ENCODE peak calls at places on chromosome 22, in ten cellular contexts. X is heart right ventricle; B is Caco-2; K is ovary; D is tibial nerve; P is stimulated activated CD4-positive, alpha-beta T cell treated with anti-CD3 and anti-CD28 coated beads, Interleukin-4, amount 100 ng/mL, for 48 hours; R is activated effector memory CD4-positive, alpha-beta T cell treated with anti-CD3 and anti-CD28 coated beads, Interleukin-2, amount 50 U/mL, for 16 hours; T is fibroblast of gingiva; Y is dorsolateral prefrontal cortex; W is pulmonary artery endothelial cell. O is an unnamed sample.

GRCh38 chr22:39130152-39130704 is 22.3 kb downstream of the CBX7 start:
- DNase-seq in B (no peak), R (peak), Y (no peak), P (no peak), K (no peak), T (no peak), X (no peak), D (no peak), W (no peak), O (no peak)

GRCh38 chr22:17888855-17889254 is 114.6 kb upstream of the BID start:
- DNase-seq in X (no peak), T (no peak), Y (no peak), K (no peak), D (no peak), B (no peak), W (no peak), R (no peak), P (no peak), O (no peak)

GRCh38 chr22:44091021-44091721 is 67.1 kb downstream of the PARVB start:
- DNase-seq in R (peak), T (no peak), K (no peak), D (no peak), W (no peak), X (no peak), P (peak), B (peak), Y (no peak), O (no peak)

GRCh38 chr22:27614291-27615007 is 187.1 kb downstream of the MN1 start:
- DNase-seq in K (no peak), P (no peak), R (no peak), X (no peak), T (no peak), Y (no peak), W (no peak), B (no peak), D (no peak), O (no peak)

GRCh38 chr22:41914611-41915034 is 251 bp downstream of the SHISA8 start:
- DNase-seq in D (no peak), Y (no peak), T (no peak), K (no peak), X (no peak), P (no peak), R (no peak), B (no peak), W (no peak), O (no peak)

GRCh38 chr22:26673485-26673884 is 16.1 kb downstream of the MIAT start:
- DNase-seq in P (no peak), T (no peak), K (no peak), W (no peak), R (peak), B (no peak), Y (no peak), D (no peak), X (no peak), O (no peak)

GRCh38 chr22:47293368-47294221 is 531.1 kb downstream of the TBC1D22A start:
- DNase-seq in P (no peak), B (no peak), X (no peak), Y (peak), K (no peak), R (no peak), T (no peak), W (no peak), D (no peak), O (no peak)

GRCh38 chr22:21700822-21701221 is 34.8 kb downstream of the YPEL1 start:
- DNase-seq in D (no peak), R (no peak), P (no peak), Y (no peak), X (no peak), K (no peak), B (no peak), T (no peak), W (no peak), O (no peak)

GRCh38 chr22:37173709-37174108 is 14.3 kb downstream of the C1QTNF6 start:
- DNase-seq in Y (no peak), B (no peak), R (no peak), X (no peak), W (no peak), T (peak), P (no peak), D (peak), K (no peak), O (no peak)

GRCh38 chr22:27438271-27438980 is 363.1 kb downstream of the MN1 start:
- DNase-seq in X (no peak), W (no peak), P (no peak), T (peak), B (no peak), D (no peak), Y (no peak), K (peak), R (no peak), O (peak)

GRCh38 chr22:37647928-37648327 is 8.5 kb downstream of the SH3BP1 start:
- DNase-seq in B (no peak), X (no peak), W (no peak), Y (no peak), R (no peak), T (no peak), K (no peak), D (no peak), P (no peak), O (no peak)

GRCh38 chr22:32080904-32081303 is 37.8 kb downstream of the SLC5A1 start:
- DNase-seq in R (peak), K (no peak), T (peak), W (peak), D (no peak), X (no peak), Y (no peak), P (no peak), B (peak), O (peak)

GRCh38 chr22:18968011-18968749 is 32.1 kb upstream of the PRODH start:
- DNase-seq in B (peak), K (no peak), D (no peak), R (no peak), P (no peak), W (no peak), T (no peak), X (peak), Y (no peak), O (peak)

GRCh38 chr22:40176921-40177737 is 596 bp upstream of the TNRC6B start:
- DNase-seq in T (peak), W (no peak), R (peak), D (peak), X (no peak), Y (no peak), K (peak), P (peak), B (peak), O (no peak)

GRCh38 chr22:23533328-23533762 is 46.7 kb downstream of the IGLL1 start:
- DNase-seq in R (peak), T (no peak), P (peak), Y (no peak), B (peak), X (no peak), K (no peak), W (no peak), D (no peak), O (peak)

GRCh38 chr22:44389926-44390925 is 77.5 kb upstream of the SHISAL1 start:
- DNase-seq in B (no peak), D (no peak), R (peak), P (no peak), Y (no peak), X (no peak), T (no peak), K (no peak), W (no peak), O (no peak)

GRCh38 chr22:26702906-26703830 is 45.8 kb downstream of the MIAT start:
- DNase-seq in P (no peak), R (no peak), W (no peak), X (no peak), B (no peak), T (peak), Y (no peak), D (no peak), K (no peak), O (no peak)

GRCh38 chr22:22076937-22077703 is 94.5 kb upstream of the TOP3B start:
- DNase-seq in T (peak), X (no peak), Y (no peak), D (no peak), P (no peak), R (no peak), K (no peak), W (no peak), B (no peak), O (no peak)

GRCh38 chr22:36977401-36977861 is 41.8 kb downstream of the TST start:
- DNase-seq in P (peak), Y (peak), D (peak), B (peak), R (peak), X (peak), T (no peak), K (peak), W (no peak), O (peak)

GRCh38 chr22:50148991-50149721 is 21.4 kb upstream of the PANX2 start:
- DNase-seq in T (no peak), W (peak), Y (no peak), P (peak), B (peak), K (no peak), D (peak), R (peak), X (no peak), O (peak)

GRCh38 chr22:42641801-42642413 is 1.5 kb upstream of the ATP5MGL start:
- DNase-seq in D (no peak), Y (no peak), R (no peak), P (no peak), W (no peak), X (no peak), K (no peak), T (no peak), B (no peak), O (no peak)

GRCh38 chr22:44889233-44889878 is 120.4 kb downstream of the PHF21B start:
- DNase-seq in D (no peak), T (no peak), B (peak), X (no peak), P (no peak), K (no peak), R (no peak), Y (no peak), W (no peak), O (no peak)

GRCh38 chr22:32926600-32926999 is 125.1 kb downstream of the TIMP3 start:
- DNase-seq in P (no peak), D (peak), B (peak), Y (no peak), X (no peak), T (peak), K (no peak), W (no peak), R (no peak), O (no peak)

GRCh38 chr22:37331811-37332536 is 49.7 kb downstream of the CYTH4 start:
- DNase-seq in Y (no peak), B (no peak), K (no peak), W (no peak), D (no peak), T (no peak), R (no peak), X (no peak), P (no peak), O (no peak)

GRCh38 chr22:31970490-31971444 is 26.4 kb downstream of the YWHAH start:
- DNase-seq in Y (peak), K (peak), B (peak), D (peak), R (peak), X (peak), W (no peak), P (peak), T (peak), O (peak)

GRCh38 chr22:28799834-28800307 is 498 bp downstream of the XBP1 start:
- DNase-seq in B (peak), X (peak), R (peak), K (peak), T (peak), D (peak), W (no peak), P (no peak), Y (peak), O (peak)

GRCh38 chr22:41036924-41037323 is 55.5 kb upstream of the EP300 start:
- DNase-seq in X (no peak), T (no peak), D (no peak), W (no peak), P (no peak), B (no peak), Y (no peak), R (no peak), K (no peak), O (no peak)

GRCh38 chr22:24553597-24554315 is 1.2 kb downstream of the GUCD1 start:
- DNase-seq in K (no peak), D (no peak), T (no peak), W (no peak), Y (no peak), R (no peak), P (no peak), X (peak), B (no peak), O (no peak)

O was measured in neuronal stem cell.